ENCODE peak calls at places on chromosome 17, in ten cellular contexts. U, M, A, D, W, R, V, S, T and H are unnamed samples.
A peak's percentile ranks its signal among the peaks of the same experiment; 100 is the strongest.

GRCh38 chr17:74424658-74425057 is 7.2 kb upstream of the GPRC5C start:
- DNase-seq in S (no peak), R (no peak), D (no peak), U (no peak), M (peak; percentile 62), W (no peak), V (no peak), A (no peak), T (no peak), H (peak; percentile 68)

GRCh38 chr17:27206447-27206846 is 87.5 kb upstream of the WSB1 start:
- DNase-seq in D (no peak), W (no peak), V (no peak), A (no peak), M (no peak), T (no peak), U (no peak), S (no peak), R (no peak), H (no peak)

GRCh38 chr17:50631195-50631907 is 3.3 kb upstream of the ABCC3 start:
- DNase-seq in V (no peak), T (no peak), M (no peak), W (peak; percentile 46), S (no peak), U (no peak), D (no peak), A (no peak), R (no peak), H (no peak)

GRCh38 chr17:73492125-73492801 is 152.0 kb downstream of the SDK2 start:
- DNase-seq in T (no peak), V (no peak), D (no peak), W (no peak), M (no peak), S (no peak), U (no peak), A (no peak), R (no peak), H (no peak)

GRCh38 chr17:48392836-48393235 is 37.2 kb downstream of the SKAP1 start:
- DNase-seq in R (no peak), U (no peak), D (no peak), V (no peak), M (no peak), A (no peak), T (no peak), W (no peak), S (no peak), H (no peak)

GRCh38 chr17:42843358-42843934 is 934 bp upstream of the AOC2 start:
- DNase-seq in R (peak; percentile 74), S (peak; percentile 69), M (peak; percentile 37), U (no peak), A (peak; percentile 43), V (peak; percentile 64), W (no peak), D (peak; percentile 47), T (no peak), H (no peak)

GRCh38 chr17:3927628-3928010 is 11.4 kb upstream of the P2RX1 start:
- DNase-seq in R (no peak), A (no peak), U (no peak), M (no peak), V (no peak), T (no peak), D (no peak), S (no peak), W (no peak), H (no peak)

GRCh38 chr17:4090898-4091297 is 51.9 kb downstream of the ZZEF1 start:
- DNase-seq in W (no peak), D (no peak), V (no peak), T (no peak), R (peak; percentile 40), A (no peak), M (no peak), U (no peak), S (no peak), H (no peak)

GRCh38 chr17:9016941-9017552 is 4.3 kb upstream of the NTN1 start:
- DNase-seq in D (peak; percentile 54), W (no peak), V (no peak), S (no peak), T (no peak), U (no peak), M (no peak), A (no peak), R (no peak), H (no peak)

GRCh38 chr17:13005530-13005929 is 12.3 kb downstream of the ELAC2 start:
- DNase-seq in U (no peak), A (no peak), D (no peak), T (no peak), S (no peak), R (no peak), W (no peak), V (no peak), M (no peak), H (no peak)

GRCh38 chr17:37485938-37486570 is 3.6 kb upstream of the DUSP14 start:
- DNase-seq in R (no peak), U (no peak), A (no peak), T (no peak), W (no peak), D (no peak), M (no peak), V (no peak), S (no peak), H (no peak)

GRCh38 chr17:78878261-78878660 is 24.7 kb downstream of the CEP295NL start:
- DNase-seq in W (no peak), R (no peak), M (no peak), D (no peak), S (no peak), A (no peak), T (no peak), U (no peak), V (no peak), H (no peak)

GRCh38 chr17:78875738-78876597 is 27.0 kb downstream of the CEP295NL start:
- DNase-seq in W (no peak), S (peak; percentile 79), V (peak; percentile 42), R (peak; percentile 47), A (no peak), T (no peak), D (peak; percentile 37), M (no peak), U (no peak), H (no peak)

GRCh38 chr17:78875331-78875730 is 27.7 kb downstream of the CEP295NL start:
- DNase-seq in A (no peak), T (no peak), M (no peak), S (no peak), R (no peak), U (no peak), V (no peak), W (no peak), D (no peak), H (no peak)

GRCh38 chr17:78879679-78880186 is 23.3 kb downstream of the CEP295NL start:
- DNase-seq in A (peak; percentile 66), D (peak; percentile 38), W (peak; percentile 65), M (peak; percentile 91), R (peak; percentile 98), S (peak; percentile 64), U (peak; percentile 81), V (peak; percentile 36), T (peak; percentile 92), H (peak; percentile 81)

GRCh38 chr17:78878871-78879270 is 24.1 kb downstream of the CEP295NL start:
- DNase-seq in D (no peak), R (no peak), V (no peak), W (no peak), U (no peak), M (no peak), A (no peak), T (no peak), S (no peak), H (no peak)
- H3K4me1 ChIP-seq in D (peaks cover 71% of the 10 kb centered on the region), R (peaks cover 48% of the 10 kb centered on the region), V (peaks cover 54% of the 10 kb centered on the region), W (peaks cover 5% of the 10 kb centered on the region), U (peaks cover 18% of the 10 kb centered on the region), M (peaks cover 83% of the 10 kb centered on the region), A (no peaks in the 10 kb centered on the region), T (peaks cover 77% of the 10 kb centered on the region), S (peaks cover 54% of the 10 kb centered on the region), H (peaks cover 27% of the 10 kb centered on the region)

GRCh38 chr17:82655038-82655479 is 6.8 kb upstream of the WDR45B start:
- DNase-seq in U (no peak), T (no peak), M (no peak), D (no peak), A (no peak), S (peak; percentile 21), V (peak; percentile 64), W (peak; percentile 63), R (no peak), H (no peak)

GRCh38 chr17:82653651-82654528 is 5.6 kb upstream of the WDR45B start:
- DNase-seq in T (no peak), U (no peak), A (no peak), V (no peak), D (no peak), M (no peak), S (no peak), W (no peak), R (no peak), H (no peak)

GRCh38 chr17:82657926-82658325 is 9.7 kb upstream of the WDR45B start:
- DNase-seq in U (no peak), D (no peak), A (no peak), V (no peak), S (no peak), T (no peak), W (peak; percentile 37), M (no peak), R (no peak), H (no peak)

GRCh38 chr17:82656266-82656665 is 8.0 kb upstream of the WDR45B start:
- DNase-seq in D (no peak), S (no peak), R (no peak), T (no peak), U (no peak), M (no peak), A (no peak), W (no peak), V (no peak), H (no peak)

DNA sequence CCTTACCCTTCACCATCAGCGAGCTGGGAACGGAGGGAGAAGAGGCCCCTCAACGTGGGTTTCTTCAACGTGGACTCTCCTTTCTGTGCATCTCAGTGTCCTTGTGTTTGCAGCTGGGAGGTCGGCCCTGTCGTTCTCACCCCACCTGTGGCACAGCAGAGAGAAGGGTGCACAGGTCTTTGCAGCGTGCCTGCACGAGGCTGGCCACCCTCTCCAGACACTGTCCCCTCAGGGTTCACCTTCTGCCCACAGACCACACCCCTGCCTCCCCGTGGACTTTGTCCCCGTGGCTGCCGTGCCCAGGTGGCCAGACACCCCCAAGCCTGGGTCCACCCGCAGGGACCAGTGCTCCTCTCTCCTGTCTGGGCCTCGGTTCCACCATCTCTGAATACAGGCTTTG is 7.3 kb upstream of the WDR45B start:
- DNase-seq in M (no peak), R (no peak), V (no peak), A (no peak), W (peak; percentile 85), T (no peak), U (no peak), S (no peak), D (no peak), H (no peak)
- H3K4me3 ChIP-seq in M (no peak overlapping the region), R (no peak overlapping the region), V (no peak overlapping the region), A (no peak overlapping the region), W (peak overlapping the region; percentile 22), T (no peak overlapping the region), U (no peak overlapping the region), S (no peak overlapping the region), D (no peak overlapping the region), H (no peak overlapping the region)

GRCh38 chr17:19362293-19363113 is at the start of gene B9D1:
- DNase-seq in S (peak; percentile 93), V (peak; percentile 94), T (peak; percentile 96), R (peak; percentile 89), W (peak; percentile 98), U (peak; percentile 94), M (peak; percentile 93), D (peak; percentile 96), A (peak; percentile 90), H (peak; percentile 98)
- TF ChIP-seq POLR2A in S (peak; percentile 10), V (peak; percentile 44), T (no peak), R (peak; percentile 64), W (no peak), U (peak; percentile 58), M (no peak), D (peak; percentile 40), A (peak; percentile 49), H (peak; percentile 33)

GRCh38 chr17:82378741-82379021 is 7.1 kb downstream of the UTS2R start:
- DNase-seq in W (no peak), U (no peak), S (no peak), D (no peak), R (no peak), V (no peak), A (no peak), M (no peak), T (no peak), H (no peak)
- H3K4me1 ChIP-seq in W (no peaks in the 10 kb centered on the region), U (no peaks in the 10 kb centered on the region), S (no peaks in the 10 kb centered on the region), D (peaks cover 4% of the 10 kb centered on the region), R (peaks cover 2% of the 10 kb centered on the region), V (no peaks in the 10 kb centered on the region), A (no peaks in the 10 kb centered on the region), M (no peaks in the 10 kb centered on the region), T (peaks cover 12% of the 10 kb centered on the region), H (no peaks in the 10 kb centered on the region)